ENCODE peak calls at places on chromosomes 1 and 21, in five cellular contexts. H is AG04450, O is lower leg skin, Y is GM13977, X is fibroblast of lung. Q is an unnamed sample.

GRCh38 chr21:16587141-16587570 is 857.4 kb downstream of the USP25 start:
- DNase-seq in H (peak), O (no peak), Y (no peak), X (peak), Q (no peak)

GRCh38 chr1:217134857-217135568 is 411.8 kb upstream of the ESRRG start:
- DNase-seq in H (no peak), O (peak), Y (peak), X (peak), Q (no peak)

GRCh38 chr1:235586413-235586812 is 63.2 kb downstream of the GNG4 start:
- DNase-seq in H (no peak), O (no peak), Y (no peak), X (no peak), Q (no peak)

GRCh38 chr21:30717105-30717504 is 1.5 kb downstream of the KRTAP21-3 start:
- DNase-seq in H (no peak), O (no peak), Y (no peak), X (peak), Q (no peak)

GRCh38 chr1:210251680-210252490 is 19.3 kb downstream of the SERTAD4 start:
- DNase-seq in H (no peak), O (no peak), Y (peak), X (no peak), Q (no peak)

GRCh38 chr1:169526120-169526832 is 40.5 kb upstream of the SLC19A2 start:
- DNase-seq in H (no peak), O (no peak), Y (no peak), X (no peak), Q (no peak)

GRCh38 chr21:33760641-33761103 is 118.4 kb downstream of the ITSN1 start:
- DNase-seq in H (peak), O (no peak), Y (no peak), X (peak), Q (no peak)

GRCh38 chr1:184866991-184867788 is 107.1 kb downstream of the NIBAN1 start:
- DNase-seq in H (peak), O (no peak), Y (peak), X (peak), Q (peak)